ENCODE peak calls at places on chromosomes 16 and 17, in seven cellular contexts. One of them, this sample, is unnamed.

GRCh38 chr16:48081656-48082055 is 74.1 kb downstream of the ABCC12 start:
- DNase-seq in right lobe of liver: no peak
- DNase-seq in stimulated activated CD4-positive, alpha-beta T cell treated with anti-CD3 and anti-CD28 coated beads, TNF-alpha, amount 100 ng/mL, for 48 hours: no peak
- DNase-seq in NCI-H460: no peak
- DNase-seq in MG63: peak
- DNase-seq in activated CD4-positive, alpha-beta memory T cell treated with anti-CD3 and anti-CD28 coated beads, Interleukin-2, amount 10 ng/mL, durations not matched to agents 7 days and 5 days: no peak
- DNase-seq in ovary: no peak
- DNase-seq in this sample: no peak

GRCh38 chr16:2960183-2961010 is 3.7 kb upstream of the KREMEN2 start:
- DNase-seq in ovary: no peak
- DNase-seq in NCI-H460: no peak
- DNase-seq in right lobe of liver: no peak
- DNase-seq in activated CD4-positive, alpha-beta memory T cell treated with anti-CD3 and anti-CD28 coated beads, Interleukin-2, amount 10 ng/mL, durations not matched to agents 7 days and 5 days: no peak
- DNase-seq in stimulated activated CD4-positive, alpha-beta T cell treated with anti-CD3 and anti-CD28 coated beads, TNF-alpha, amount 100 ng/mL, for 48 hours: no peak
- DNase-seq in MG63: no peak
- DNase-seq in this sample: peak

GRCh38 chr16:56620311-56620897 is 5.2 kb upstream of the MT1E start:
- DNase-seq in MG63: no peak
- DNase-seq in ovary: no peak
- DNase-seq in stimulated activated CD4-positive, alpha-beta T cell treated with anti-CD3 and anti-CD28 coated beads, TNF-alpha, amount 100 ng/mL, for 48 hours: no peak
- DNase-seq in activated CD4-positive, alpha-beta memory T cell treated with anti-CD3 and anti-CD28 coated beads, Interleukin-2, amount 10 ng/mL, durations not matched to agents 7 days and 5 days: no peak
- DNase-seq in right lobe of liver: no peak
- DNase-seq in NCI-H460: no peak
- DNase-seq in this sample: no peak

GRCh38 chr17:5380491-5381135 is 38.8 kb downstream of the NUP88 start:
- DNase-seq in MG63: no peak
- DNase-seq in ovary: no peak
- DNase-seq in right lobe of liver: no peak
- DNase-seq in activated CD4-positive, alpha-beta memory T cell treated with anti-CD3 and anti-CD28 coated beads, Interleukin-2, amount 10 ng/mL, durations not matched to agents 7 days and 5 days: no peak
- DNase-seq in stimulated activated CD4-positive, alpha-beta T cell treated with anti-CD3 and anti-CD28 coated beads, TNF-alpha, amount 100 ng/mL, for 48 hours: no peak
- DNase-seq in NCI-H460: no peak
- DNase-seq in this sample: no peak

GRCh38 chr16:9262941-9263340 is 171.5 kb downstream of the HAPSTR1 start:
- DNase-seq in NCI-H460: no peak
- DNase-seq in stimulated activated CD4-positive, alpha-beta T cell treated with anti-CD3 and anti-CD28 coated beads, TNF-alpha, amount 100 ng/mL, for 48 hours: no peak
- DNase-seq in MG63: no peak
- DNase-seq in right lobe of liver: no peak
- DNase-seq in ovary: no peak
- DNase-seq in activated CD4-positive, alpha-beta memory T cell treated with anti-CD3 and anti-CD28 coated beads, Interleukin-2, amount 10 ng/mL, durations not matched to agents 7 days and 5 days: no peak
- DNase-seq in this sample: no peak

GRCh38 chr16:19625039-19625438 is 69.5 kb downstream of the VPS35L start:
- DNase-seq in NCI-H460: no peak
- DNase-seq in ovary: no peak
- DNase-seq in stimulated activated CD4-positive, alpha-beta T cell treated with anti-CD3 and anti-CD28 coated beads, TNF-alpha, amount 100 ng/mL, for 48 hours: no peak
- DNase-seq in MG63: no peak
- DNase-seq in right lobe of liver: no peak
- DNase-seq in activated CD4-positive, alpha-beta memory T cell treated with anti-CD3 and anti-CD28 coated beads, Interleukin-2, amount 10 ng/mL, durations not matched to agents 7 days and 5 days: no peak
- DNase-seq in this sample: no peak

GRCh38 chr16:53899471-53899870 is 195.5 kb downstream of the FTO start:
- DNase-seq in activated CD4-positive, alpha-beta memory T cell treated with anti-CD3 and anti-CD28 coated beads, Interleukin-2, amount 10 ng/mL, durations not matched to agents 7 days and 5 days: no peak
- DNase-seq in stimulated activated CD4-positive, alpha-beta T cell treated with anti-CD3 and anti-CD28 coated beads, TNF-alpha, amount 100 ng/mL, for 48 hours: no peak
- DNase-seq in NCI-H460: no peak
- DNase-seq in ovary: no peak
- DNase-seq in MG63: no peak
- DNase-seq in right lobe of liver: no peak
- DNase-seq in this sample: no peak

GRCh38 chr17:27532269-27533067 is 76.2 kb downstream of the KSR1 start:
- DNase-seq in stimulated activated CD4-positive, alpha-beta T cell treated with anti-CD3 and anti-CD28 coated beads, TNF-alpha, amount 100 ng/mL, for 48 hours: no peak
- DNase-seq in activated CD4-positive, alpha-beta memory T cell treated with anti-CD3 and anti-CD28 coated beads, Interleukin-2, amount 10 ng/mL, durations not matched to agents 7 days and 5 days: no peak
- DNase-seq in ovary: no peak
- DNase-seq in MG63: no peak
- DNase-seq in right lobe of liver: peak
- DNase-seq in NCI-H460: peak
- DNase-seq in this sample: no peak

GRCh38 chr16:9091867-9092281 is 430 bp downstream of the HAPSTR1 start:
- DNase-seq in MG63: peak
- DNase-seq in activated CD4-positive, alpha-beta memory T cell treated with anti-CD3 and anti-CD28 coated beads, Interleukin-2, amount 10 ng/mL, durations not matched to agents 7 days and 5 days: peak
- DNase-seq in stimulated activated CD4-positive, alpha-beta T cell treated with anti-CD3 and anti-CD28 coated beads, TNF-alpha, amount 100 ng/mL, for 48 hours: no peak
- DNase-seq in NCI-H460: no peak
- DNase-seq in right lobe of liver: peak
- DNase-seq in ovary: no peak
- DNase-seq in this sample: peak

GRCh38 chr16:68473358-68474064 is 25.2 kb upstream of the SMPD3 start:
- DNase-seq in MG63: no peak
- DNase-seq in stimulated activated CD4-positive, alpha-beta T cell treated with anti-CD3 and anti-CD28 coated beads, TNF-alpha, amount 100 ng/mL, for 48 hours: no peak
- DNase-seq in right lobe of liver: peak
- DNase-seq in ovary: no peak
- DNase-seq in NCI-H460: no peak
- DNase-seq in activated CD4-positive, alpha-beta memory T cell treated with anti-CD3 and anti-CD28 coated beads, Interleukin-2, amount 10 ng/mL, durations not matched to agents 7 days and 5 days: no peak
- DNase-seq in this sample: no peak

GRCh38 chr17:8664426-8665105 is 34.0 kb upstream of the MYH10 start:
- DNase-seq in ovary: no peak
- DNase-seq in stimulated activated CD4-positive, alpha-beta T cell treated with anti-CD3 and anti-CD28 coated beads, TNF-alpha, amount 100 ng/mL, for 48 hours: no peak
- DNase-seq in activated CD4-positive, alpha-beta memory T cell treated with anti-CD3 and anti-CD28 coated beads, Interleukin-2, amount 10 ng/mL, durations not matched to agents 7 days and 5 days: no peak
- DNase-seq in MG63: no peak
- DNase-seq in NCI-H460: no peak
- DNase-seq in right lobe of liver: no peak
- DNase-seq in this sample: no peak

GRCh38 chr16:27314161-27314723 is 468 bp downstream of the IL4R start:
- DNase-seq in activated CD4-positive, alpha-beta memory T cell treated with anti-CD3 and anti-CD28 coated beads, Interleukin-2, amount 10 ng/mL, durations not matched to agents 7 days and 5 days: peak
- DNase-seq in right lobe of liver: peak
- DNase-seq in MG63: peak
- DNase-seq in stimulated activated CD4-positive, alpha-beta T cell treated with anti-CD3 and anti-CD28 coated beads, TNF-alpha, amount 100 ng/mL, for 48 hours: peak
- DNase-seq in ovary: no peak
- DNase-seq in NCI-H460: no peak
- DNase-seq in this sample: peak

GRCh38 chr17:72474243-72474642 is 353.4 kb downstream of the SOX9 start:
- DNase-seq in ovary: no peak
- DNase-seq in right lobe of liver: no peak
- DNase-seq in activated CD4-positive, alpha-beta memory T cell treated with anti-CD3 and anti-CD28 coated beads, Interleukin-2, amount 10 ng/mL, durations not matched to agents 7 days and 5 days: no peak
- DNase-seq in NCI-H460: no peak
- DNase-seq in stimulated activated CD4-positive, alpha-beta T cell treated with anti-CD3 and anti-CD28 coated beads, TNF-alpha, amount 100 ng/mL, for 48 hours: no peak
- DNase-seq in MG63: no peak
- DNase-seq in this sample: no peak

GRCh38 chr16:3607634-3608033 is 3.8 kb downstream of the SLX4 start:
- DNase-seq in right lobe of liver: no peak
- DNase-seq in ovary: no peak
- DNase-seq in stimulated activated CD4-positive, alpha-beta T cell treated with anti-CD3 and anti-CD28 coated beads, TNF-alpha, amount 100 ng/mL, for 48 hours: no peak
- DNase-seq in NCI-H460: no peak
- DNase-seq in MG63: no peak
- DNase-seq in activated CD4-positive, alpha-beta memory T cell treated with anti-CD3 and anti-CD28 coated beads, Interleukin-2, amount 10 ng/mL, durations not matched to agents 7 days and 5 days: no peak
- DNase-seq in this sample: peak

GRCh38 chr16:4182581-4183257 is 59.2 kb downstream of the SRL start:
- DNase-seq in NCI-H460: no peak
- DNase-seq in right lobe of liver: no peak
- DNase-seq in stimulated activated CD4-positive, alpha-beta T cell treated with anti-CD3 and anti-CD28 coated beads, TNF-alpha, amount 100 ng/mL, for 48 hours: no peak
- DNase-seq in MG63: no peak
- DNase-seq in activated CD4-positive, alpha-beta memory T cell treated with anti-CD3 and anti-CD28 coated beads, Interleukin-2, amount 10 ng/mL, durations not matched to agents 7 days and 5 days: no peak
- DNase-seq in ovary: no peak
- DNase-seq in this sample: no peak

GRCh38 chr17:77507116-77507885 is 366.5 kb downstream of the SEC14L1 start:
- DNase-seq in activated CD4-positive, alpha-beta memory T cell treated with anti-CD3 and anti-CD28 coated beads, Interleukin-2, amount 10 ng/mL, durations not matched to agents 7 days and 5 days: no peak
- DNase-seq in stimulated activated CD4-positive, alpha-beta T cell treated with anti-CD3 and anti-CD28 coated beads, TNF-alpha, amount 100 ng/mL, for 48 hours: no peak
- DNase-seq in right lobe of liver: no peak
- DNase-seq in ovary: no peak
- DNase-seq in MG63: no peak
- DNase-seq in NCI-H460: no peak
- DNase-seq in this sample: peak

GRCh38 chr17:14792751-14793150 is 472.4 kb downstream of the PMP22 start:
- DNase-seq in NCI-H460: no peak
- DNase-seq in ovary: no peak
- DNase-seq in right lobe of liver: peak
- DNase-seq in stimulated activated CD4-positive, alpha-beta T cell treated with anti-CD3 and anti-CD28 coated beads, TNF-alpha, amount 100 ng/mL, for 48 hours: no peak
- DNase-seq in MG63: peak
- DNase-seq in activated CD4-positive, alpha-beta memory T cell treated with anti-CD3 and anti-CD28 coated beads, Interleukin-2, amount 10 ng/mL, durations not matched to agents 7 days and 5 days: no peak
- DNase-seq in this sample: no peak

GRCh38 chr16:66427871-66428681 is 981 bp downstream of the BEAN1 start:
- DNase-seq in activated CD4-positive, alpha-beta memory T cell treated with anti-CD3 and anti-CD28 coated beads, Interleukin-2, amount 10 ng/mL, durations not matched to agents 7 days and 5 days: no peak
- DNase-seq in right lobe of liver: no peak
- DNase-seq in MG63: no peak
- DNase-seq in stimulated activated CD4-positive, alpha-beta T cell treated with anti-CD3 and anti-CD28 coated beads, TNF-alpha, amount 100 ng/mL, for 48 hours: no peak
- DNase-seq in ovary: no peak
- DNase-seq in NCI-H460: no peak
- DNase-seq in this sample: no peak

GRCh38 chr16:54911079-54911478 is 19.6 kb upstream of the IRX5 start:
- DNase-seq in ovary: no peak
- DNase-seq in stimulated activated CD4-positive, alpha-beta T cell treated with anti-CD3 and anti-CD28 coated beads, TNF-alpha, amount 100 ng/mL, for 48 hours: no peak
- DNase-seq in MG63: no peak
- DNase-seq in right lobe of liver: no peak
- DNase-seq in NCI-H460: no peak
- DNase-seq in activated CD4-positive, alpha-beta memory T cell treated with anti-CD3 and anti-CD28 coated beads, Interleukin-2, amount 10 ng/mL, durations not matched to agents 7 days and 5 days: no peak
- DNase-seq in this sample: no peak

GRCh38 chr17:79065105-79065670 is 9.4 kb upstream of the ENGASE start:
- DNase-seq in stimulated activated CD4-positive, alpha-beta T cell treated with anti-CD3 and anti-CD28 coated beads, TNF-alpha, amount 100 ng/mL, for 48 hours: peak
- DNase-seq in NCI-H460: peak
- DNase-seq in right lobe of liver: no peak
- DNase-seq in activated CD4-positive, alpha-beta memory T cell treated with anti-CD3 and anti-CD28 coated beads, Interleukin-2, amount 10 ng/mL, durations not matched to agents 7 days and 5 days: peak
- DNase-seq in ovary: no peak
- DNase-seq in MG63: no peak
- DNase-seq in this sample: peak

GRCh38 chr17:78998311-78999055 is 11.1 kb downstream of the CANT1 start:
- DNase-seq in right lobe of liver: peak
- DNase-seq in stimulated activated CD4-positive, alpha-beta T cell treated with anti-CD3 and anti-CD28 coated beads, TNF-alpha, amount 100 ng/mL, for 48 hours: no peak
- DNase-seq in NCI-H460: no peak
- DNase-seq in ovary: peak
- DNase-seq in MG63: peak
- DNase-seq in activated CD4-positive, alpha-beta memory T cell treated with anti-CD3 and anti-CD28 coated beads, Interleukin-2, amount 10 ng/mL, durations not matched to agents 7 days and 5 days: no peak
- DNase-seq in this sample: no peak

GRCh38 chr16:84065536-84066132 is 23.0 kb upstream of the SLC38A8 start:
- DNase-seq in MG63: peak
- DNase-seq in stimulated activated CD4-positive, alpha-beta T cell treated with anti-CD3 and anti-CD28 coated beads, TNF-alpha, amount 100 ng/mL, for 48 hours: no peak
- DNase-seq in ovary: no peak
- DNase-seq in NCI-H460: peak
- DNase-seq in activated CD4-positive, alpha-beta memory T cell treated with anti-CD3 and anti-CD28 coated beads, Interleukin-2, amount 10 ng/mL, durations not matched to agents 7 days and 5 days: peak
- DNase-seq in right lobe of liver: no peak
- DNase-seq in this sample: no peak

GRCh38 chr17:77319211-77320031 is 178.7 kb downstream of the SEC14L1 start:
- DNase-seq in activated CD4-positive, alpha-beta memory T cell treated with anti-CD3 and anti-CD28 coated beads, Interleukin-2, amount 10 ng/mL, durations not matched to agents 7 days and 5 days: peak
- DNase-seq in right lobe of liver: peak
- DNase-seq in NCI-H460: peak
- DNase-seq in ovary: peak
- DNase-seq in MG63: peak
- DNase-seq in stimulated activated CD4-positive, alpha-beta T cell treated with anti-CD3 and anti-CD28 coated beads, TNF-alpha, amount 100 ng/mL, for 48 hours: no peak
- DNase-seq in this sample: peak

This sample was measured in activated effector memory CD4-positive, alpha-beta T cell treated with anti-CD3 and anti-CD28 coated beads, Interleukin-2, amount 50 U/mL, for 16 hours.